ENCODE peak calls at places on chromosomes 11 and 22, in four cellular contexts. One of them, this sample, is unnamed.

GRCh38 chr11:124329787-124330478 is 9.9 kb upstream of the OR8D2 start:
- DNase-seq in GDM1: no peak
- DNase-seq in T-cell: no peak
- DNase-seq in natural killer cell: no peak
- DNase-seq in this sample: no peak

GRCh38 chr11:7677071-7677470 is 3.8 kb upstream of the CYB5R2 start:
- DNase-seq in GDM1: no peak
- DNase-seq in T-cell: no peak
- DNase-seq in natural killer cell: no peak
- DNase-seq in this sample: no peak

GRCh38 chr22:33785283-33785991 is 134.8 kb downstream of the LARGE1 start:
- DNase-seq in GDM1: no peak
- DNase-seq in T-cell: no peak
- DNase-seq in natural killer cell: no peak
- DNase-seq in this sample: no peak

GRCh38 chr11:105553015-105553414 is 56.9 kb upstream of the GRIA4 start:
- DNase-seq in GDM1: no peak
- DNase-seq in T-cell: no peak
- DNase-seq in natural killer cell: no peak
- DNase-seq in this sample: no peak

GRCh38 chr11:27213232-27213660 is 149.8 kb downstream of the CCDC34 start:
- DNase-seq in GDM1: no peak
- DNase-seq in T-cell: no peak
- DNase-seq in natural killer cell: no peak
- DNase-seq in this sample: no peak

GRCh38 chr11:29173660-29174062 is 843.2 kb downstream of the KCNA4 start:
- DNase-seq in GDM1: no peak
- DNase-seq in T-cell: no peak
- DNase-seq in natural killer cell: no peak
- DNase-seq in this sample: no peak

GRCh38 chr11:14386895-14387480 is 28.0 kb upstream of the RRAS2 start:
- DNase-seq in GDM1: no peak
- DNase-seq in T-cell: no peak
- DNase-seq in natural killer cell: no peak
- DNase-seq in this sample: no peak

GRCh38 chr22:49377306-49377705 is 450.4 kb downstream of the BRD1 start:
- DNase-seq in GDM1: no peak
- DNase-seq in T-cell: no peak
- DNase-seq in natural killer cell: no peak
- DNase-seq in this sample: no peak

GRCh38 chr11:65439331-65440181 is 17.0 kb downstream of the NEAT1 start:
- DNase-seq in GDM1: no peak
- DNase-seq in T-cell: no peak
- DNase-seq in natural killer cell: no peak
- DNase-seq in this sample: no peak

GRCh38 chr22:25084405-25085107 is 115.1 kb upstream of the CRYBB3 start:
- DNase-seq in GDM1: no peak
- DNase-seq in T-cell: no peak
- DNase-seq in natural killer cell: no peak
- DNase-seq in this sample: no peak

GRCh38 chr11:118341749-118342489 is 586 bp downstream of the CD3D start:
- DNase-seq in GDM1: no peak
- DNase-seq in T-cell: no peak
- DNase-seq in natural killer cell: no peak
- DNase-seq in this sample: no peak

GRCh38 chr22:42180349-42180842 is 49.8 kb upstream of the CYP2D6 start:
- DNase-seq in GDM1: no peak
- DNase-seq in T-cell: peak
- DNase-seq in natural killer cell: no peak
- DNase-seq in this sample: peak

GRCh38 chr11:128399186-128399585 is 188.2 kb downstream of the ETS1 start:
- DNase-seq in GDM1: no peak
- DNase-seq in T-cell: no peak
- DNase-seq in natural killer cell: no peak
- DNase-seq in this sample: no peak

GRCh38 chr11:65066805-65067291 is 8.5 kb upstream of the NAALADL1 start:
- DNase-seq in GDM1: no peak
- DNase-seq in T-cell: no peak
- DNase-seq in natural killer cell: no peak
- DNase-seq in this sample: no peak

GRCh38 chr22:32991353-32992115 is 66.6 kb downstream of the SYN3 start:
- DNase-seq in GDM1: no peak
- DNase-seq in T-cell: no peak
- DNase-seq in natural killer cell: no peak
- DNase-seq in this sample: no peak

GRCh38 chr11:18713646-18714442 is 12.1 kb downstream of the IGSF22 start:
- DNase-seq in GDM1: no peak
- DNase-seq in T-cell: no peak
- DNase-seq in natural killer cell: no peak
- DNase-seq in this sample: no peak

GRCh38 chr22:20001082-20001638 is 15.5 kb downstream of the ARVCF start:
- DNase-seq in GDM1: no peak
- DNase-seq in T-cell: no peak
- DNase-seq in natural killer cell: no peak
- DNase-seq in this sample: no peak

GRCh38 chr22:32475428-32476010 is 908 bp downstream of the FBXO7 start:
- DNase-seq in GDM1: no peak
- DNase-seq in T-cell: no peak
- DNase-seq in natural killer cell: peak
- DNase-seq in this sample: no peak

GRCh38 chr11:43943931-43944751 is 1.7 kb downstream of the C11orf96 start:
- DNase-seq in GDM1: no peak
- DNase-seq in T-cell: no peak
- DNase-seq in natural killer cell: no peak
- DNase-seq in this sample: no peak

GRCh38 chr11:4924239-4924638 is at the start of gene OR51G1:
- DNase-seq in GDM1: no peak
- DNase-seq in T-cell: no peak
- DNase-seq in natural killer cell: no peak
- DNase-seq in this sample: no peak

GRCh38 chr11:86574493-86575207 is 97.8 kb downstream of the ME3 start:
- DNase-seq in GDM1: no peak
- DNase-seq in T-cell: no peak
- DNase-seq in natural killer cell: no peak
- DNase-seq in this sample: no peak

GRCh38 chr11:130999992-131000770 is 83.9 kb upstream of the SNX19 start:
- DNase-seq in GDM1: no peak
- DNase-seq in T-cell: no peak
- DNase-seq in natural killer cell: no peak
- DNase-seq in this sample: no peak

GRCh38 chr11:67272327-67273259 is 6.3 kb downstream of the GRK2 start:
- DNase-seq in GDM1: no peak
- DNase-seq in T-cell: no peak
- DNase-seq in natural killer cell: no peak
- DNase-seq in this sample: no peak

GRCh38 chr11:26230021-26230420 is 101.9 kb upstream of the ANO3 start:
- DNase-seq in GDM1: no peak
- DNase-seq in T-cell: no peak
- DNase-seq in natural killer cell: no peak
- DNase-seq in this sample: no peak

GRCh38 chr22:18090286-18090685 is 12.5 kb downstream of the PEX26 start:
- DNase-seq in GDM1: no peak
- DNase-seq in T-cell: no peak
- DNase-seq in natural killer cell: no peak
- DNase-seq in this sample: no peak

GRCh38 chr22:41952713-41953112 is 763 bp downstream of the SMIM45 start:
- DNase-seq in GDM1: no peak
- DNase-seq in T-cell: no peak
- DNase-seq in natural killer cell: no peak
- DNase-seq in this sample: no peak